ENCODE peak calls at places on chromosomes 16 and 17, in eight cellular contexts. One of them, this sample, is unnamed.

GRCh38 chr16:69451166-69451565 is 26.7 kb downstream of the CYB5B start:
- DNase-seq in stimulated activated CD8-positive, alpha-beta memory T cell treated with anti-CD3 and anti-CD28 coated beads, Interleukin-4, amount 100 ng/mL, for 1 hour: no peak
- DNase-seq in NCI-H1436 treated with DMSO at 0.1 percent for 48 hours: no peak
- DNase-seq in fibroblast of lung: peak; percentile 20
- DNase-seq in naive thymus-derived CD8-positive, alpha-beta T cell: no peak
- DNase-seq in Caco-2: no peak
- DNase-seq in A172: no peak
- DNase-seq in ecto neural progenitor cell: no peak
- DNase-seq in this sample: no peak

GRCh38 chr17:66957343-66957742 is 7.2 kb upstream of the CACNG4 start:
- DNase-seq in stimulated activated CD8-positive, alpha-beta memory T cell treated with anti-CD3 and anti-CD28 coated beads, Interleukin-4, amount 100 ng/mL, for 1 hour: no peak
- DNase-seq in fibroblast of lung: no peak
- DNase-seq in A172: no peak
- DNase-seq in naive thymus-derived CD8-positive, alpha-beta T cell: no peak
- DNase-seq in Caco-2: no peak
- DNase-seq in ecto neural progenitor cell: no peak
- DNase-seq in NCI-H1436 treated with DMSO at 0.1 percent for 48 hours: no peak
- DNase-seq in this sample: no peak

GRCh38 chr17:82217120-82217529 is 4.5 kb upstream of the CCDC57 start:
- DNase-seq in ecto neural progenitor cell: no peak
- DNase-seq in fibroblast of lung: no peak
- DNase-seq in naive thymus-derived CD8-positive, alpha-beta T cell: no peak
- DNase-seq in NCI-H1436 treated with DMSO at 0.1 percent for 48 hours: no peak
- DNase-seq in A172: peak; percentile 77
- DNase-seq in Caco-2: no peak
- DNase-seq in stimulated activated CD8-positive, alpha-beta memory T cell treated with anti-CD3 and anti-CD28 coated beads, Interleukin-4, amount 100 ng/mL, for 1 hour: no peak
- DNase-seq in this sample: peak; percentile 56

GRCh38 chr16:2152695-2153506 is 2.7 kb upstream of the TRAF7 start:
- DNase-seq in NCI-H1436 treated with DMSO at 0.1 percent for 48 hours: no peak
- DNase-seq in ecto neural progenitor cell: no peak
- DNase-seq in stimulated activated CD8-positive, alpha-beta memory T cell treated with anti-CD3 and anti-CD28 coated beads, Interleukin-4, amount 100 ng/mL, for 1 hour: no peak
- DNase-seq in naive thymus-derived CD8-positive, alpha-beta T cell: no peak
- DNase-seq in fibroblast of lung: peak; percentile 26
- DNase-seq in Caco-2: no peak
- DNase-seq in A172: no peak
- DNase-seq in this sample: peak; percentile 16

GRCh38 chr17:58504826-58505351 is 9.5 kb downstream of the MTMR4 start:
- DNase-seq in naive thymus-derived CD8-positive, alpha-beta T cell: no peak
- DNase-seq in A172: no peak
- DNase-seq in ecto neural progenitor cell: no peak
- DNase-seq in stimulated activated CD8-positive, alpha-beta memory T cell treated with anti-CD3 and anti-CD28 coated beads, Interleukin-4, amount 100 ng/mL, for 1 hour: no peak
- DNase-seq in Caco-2: peak; percentile 2
- DNase-seq in fibroblast of lung: no peak
- DNase-seq in NCI-H1436 treated with DMSO at 0.1 percent for 48 hours: no peak
- DNase-seq in this sample: no peak

GRCh38 chr16:46882304-46882939 is 1.7 kb upstream of the GPT2 start:
- DNase-seq in naive thymus-derived CD8-positive, alpha-beta T cell: no peak
- DNase-seq in NCI-H1436 treated with DMSO at 0.1 percent for 48 hours: no peak
- DNase-seq in Caco-2: no peak
- DNase-seq in ecto neural progenitor cell: no peak
- DNase-seq in stimulated activated CD8-positive, alpha-beta memory T cell treated with anti-CD3 and anti-CD28 coated beads, Interleukin-4, amount 100 ng/mL, for 1 hour: no peak
- DNase-seq in A172: no peak
- DNase-seq in fibroblast of lung: no peak
- DNase-seq in this sample: no peak

GRCh38 chr16:49485663-49486062 is 112.1 kb downstream of the C16orf78 start:
- DNase-seq in Caco-2: no peak
- DNase-seq in NCI-H1436 treated with DMSO at 0.1 percent for 48 hours: no peak
- DNase-seq in fibroblast of lung: no peak
- DNase-seq in stimulated activated CD8-positive, alpha-beta memory T cell treated with anti-CD3 and anti-CD28 coated beads, Interleukin-4, amount 100 ng/mL, for 1 hour: no peak
- DNase-seq in naive thymus-derived CD8-positive, alpha-beta T cell: no peak
- DNase-seq in A172: no peak
- DNase-seq in ecto neural progenitor cell: no peak
- DNase-seq in this sample: peak; percentile 7

GRCh38 chr17:75514299-75515228 is 773 bp downstream of the CASKIN2 start:
- DNase-seq in Caco-2: no peak
- DNase-seq in ecto neural progenitor cell: no peak
- DNase-seq in naive thymus-derived CD8-positive, alpha-beta T cell: no peak
- DNase-seq in stimulated activated CD8-positive, alpha-beta memory T cell treated with anti-CD3 and anti-CD28 coated beads, Interleukin-4, amount 100 ng/mL, for 1 hour: no peak
- DNase-seq in A172: no peak
- DNase-seq in NCI-H1436 treated with DMSO at 0.1 percent for 48 hours: no peak
- DNase-seq in fibroblast of lung: peak; percentile 32
- DNase-seq in this sample: no peak

GRCh38 chr16:52320930-52321439 is 226.0 kb downstream of the TOX3 start:
- DNase-seq in NCI-H1436 treated with DMSO at 0.1 percent for 48 hours: no peak
- DNase-seq in Caco-2: no peak
- DNase-seq in stimulated activated CD8-positive, alpha-beta memory T cell treated with anti-CD3 and anti-CD28 coated beads, Interleukin-4, amount 100 ng/mL, for 1 hour: no peak
- DNase-seq in naive thymus-derived CD8-positive, alpha-beta T cell: no peak
- DNase-seq in A172: no peak
- DNase-seq in fibroblast of lung: no peak
- DNase-seq in ecto neural progenitor cell: no peak
- DNase-seq in this sample: no peak

This sample was measured in cardiac fibroblast.